ENCODE peak calls at places on chromosomes 16 and 17, in eight cellular contexts. One of them, this sample, is unnamed.

GRCh38 chr17:6530324-6530920 is 25.9 kb downstream of the PITPNM3 start:
- DNase-seq in astrocyte of the spinal cord: no peak
- DNase-seq in cardiac fibroblast: no peak
- DNase-seq in fibroblast of lung: no peak
- DNase-seq in cardiac muscle cell: no peak
- DNase-seq in T1000: no peak
- DNase-seq in left ventricle myocardium inferior: no peak
- DNase-seq in aorta: peak
- DNase-seq in this sample: no peak

GRCh38 chr17:66423436-66423922 is 121.1 kb downstream of the PRKCA start:
- DNase-seq in astrocyte of the spinal cord: peak
- DNase-seq in cardiac fibroblast: no peak
- DNase-seq in fibroblast of lung: peak
- DNase-seq in cardiac muscle cell: no peak
- DNase-seq in T1000: no peak
- DNase-seq in left ventricle myocardium inferior: no peak
- DNase-seq in aorta: no peak
- DNase-seq in this sample: no peak

GRCh38 chr17:50561796-50562195 is 1.3 kb downstream of the CACNA1G start:
- DNase-seq in astrocyte of the spinal cord: no peak
- DNase-seq in cardiac fibroblast: no peak
- DNase-seq in fibroblast of lung: no peak
- DNase-seq in cardiac muscle cell: no peak
- DNase-seq in T1000: no peak
- DNase-seq in left ventricle myocardium inferior: no peak
- DNase-seq in aorta: no peak
- DNase-seq in this sample: no peak

GRCh38 chr17:81094744-81095607 is 60.0 kb downstream of the BAIAP2 start:
- DNase-seq in astrocyte of the spinal cord: peak
- DNase-seq in cardiac fibroblast: peak
- DNase-seq in fibroblast of lung: peak
- DNase-seq in cardiac muscle cell: peak
- DNase-seq in T1000: peak
- DNase-seq in left ventricle myocardium inferior: no peak
- DNase-seq in aorta: peak
- DNase-seq in this sample: peak

GRCh38 chr16:11824362-11824761 is 27.0 kb downstream of the RSL1D1 start:
- DNase-seq in astrocyte of the spinal cord: no peak
- DNase-seq in cardiac fibroblast: no peak
- DNase-seq in fibroblast of lung: no peak
- DNase-seq in cardiac muscle cell: peak
- DNase-seq in T1000: no peak
- DNase-seq in left ventricle myocardium inferior: peak
- DNase-seq in aorta: no peak
- DNase-seq in this sample: no peak

GRCh38 chr17:8326591-8327583 is 12.8 kb upstream of the ODF4 start:
- DNase-seq in astrocyte of the spinal cord: peak
- DNase-seq in cardiac fibroblast: peak
- DNase-seq in fibroblast of lung: peak
- DNase-seq in cardiac muscle cell: peak
- DNase-seq in T1000: no peak
- DNase-seq in left ventricle myocardium inferior: peak
- DNase-seq in aorta: peak
- DNase-seq in this sample: no peak

GRCh38 chr16:21001262-21001661 is 100.7 kb downstream of the LYRM1 start:
- DNase-seq in astrocyte of the spinal cord: no peak
- DNase-seq in cardiac fibroblast: peak
- DNase-seq in fibroblast of lung: peak
- DNase-seq in cardiac muscle cell: peak
- DNase-seq in T1000: no peak
- DNase-seq in left ventricle myocardium inferior: no peak
- DNase-seq in aorta: no peak
- DNase-seq in this sample: no peak

GRCh38 chr17:69764137-69764536 is 310.9 kb upstream of the KCNJ16 start:
- DNase-seq in astrocyte of the spinal cord: no peak
- DNase-seq in cardiac fibroblast: peak
- DNase-seq in fibroblast of lung: no peak
- DNase-seq in cardiac muscle cell: peak
- DNase-seq in T1000: no peak
- DNase-seq in left ventricle myocardium inferior: no peak
- DNase-seq in aorta: no peak
- DNase-seq in this sample: no peak

GRCh38 chr17:42409467-42410351 is 13.3 kb downstream of the CAVIN1 start:
- DNase-seq in astrocyte of the spinal cord: peak
- DNase-seq in cardiac fibroblast: peak
- DNase-seq in fibroblast of lung: peak
- DNase-seq in cardiac muscle cell: peak
- DNase-seq in T1000: peak
- DNase-seq in left ventricle myocardium inferior: peak
- DNase-seq in aorta: peak
- DNase-seq in this sample: peak

GRCh38 chr17:35879748-35880654 is at the start of gene CCL5:
- DNase-seq in astrocyte of the spinal cord: no peak
- DNase-seq in cardiac fibroblast: peak
- DNase-seq in fibroblast of lung: no peak
- DNase-seq in cardiac muscle cell: peak
- DNase-seq in T1000: no peak
- DNase-seq in left ventricle myocardium inferior: no peak
- DNase-seq in aorta: no peak
- DNase-seq in this sample: no peak

GRCh38 chr17:45998987-45999899 is at the start of gene STH:
- DNase-seq in astrocyte of the spinal cord: no peak
- DNase-seq in cardiac fibroblast: no peak
- DNase-seq in fibroblast of lung: no peak
- DNase-seq in cardiac muscle cell: no peak
- DNase-seq in T1000: no peak
- DNase-seq in left ventricle myocardium inferior: no peak
- DNase-seq in aorta: no peak
- DNase-seq in this sample: no peak

GRCh38 chr16:70735141-70735979 is 49.5 kb upstream of the MTSS2 start:
- DNase-seq in astrocyte of the spinal cord: peak
- DNase-seq in cardiac fibroblast: peak
- DNase-seq in fibroblast of lung: peak
- DNase-seq in cardiac muscle cell: peak
- DNase-seq in T1000: no peak
- DNase-seq in left ventricle myocardium inferior: peak
- DNase-seq in aorta: no peak
- DNase-seq in this sample: no peak

GRCh38 chr17:42541041-42541833 is 5.2 kb downstream of the NAGLU start:
- DNase-seq in astrocyte of the spinal cord: no peak
- DNase-seq in cardiac fibroblast: no peak
- DNase-seq in fibroblast of lung: no peak
- DNase-seq in cardiac muscle cell: no peak
- DNase-seq in T1000: no peak
- DNase-seq in left ventricle myocardium inferior: no peak
- DNase-seq in aorta: no peak
- DNase-seq in this sample: no peak

GRCh38 chr17:61487668-61488595 is 35.7 kb downstream of the TBX4 start:
- DNase-seq in astrocyte of the spinal cord: no peak
- DNase-seq in cardiac fibroblast: no peak
- DNase-seq in fibroblast of lung: no peak
- DNase-seq in cardiac muscle cell: no peak
- DNase-seq in T1000: no peak
- DNase-seq in left ventricle myocardium inferior: no peak
- DNase-seq in aorta: peak
- DNase-seq in this sample: no peak

GRCh38 chr17:29096094-29096493 is 53.2 kb downstream of the PIPOX start:
- DNase-seq in astrocyte of the spinal cord: no peak
- DNase-seq in cardiac fibroblast: no peak
- DNase-seq in fibroblast of lung: no peak
- DNase-seq in cardiac muscle cell: no peak
- DNase-seq in T1000: no peak
- DNase-seq in left ventricle myocardium inferior: no peak
- DNase-seq in aorta: no peak
- DNase-seq in this sample: no peak

GRCh38 chr17:79947351-79948031 is 88.2 kb downstream of the TBC1D16 start:
- DNase-seq in astrocyte of the spinal cord: peak
- DNase-seq in cardiac fibroblast: peak
- DNase-seq in fibroblast of lung: peak
- DNase-seq in cardiac muscle cell: peak
- DNase-seq in T1000: no peak
- DNase-seq in left ventricle myocardium inferior: peak
- DNase-seq in aorta: peak
- DNase-seq in this sample: no peak

GRCh38 chr17:49616546-49617205 is 41.0 kb downstream of the NXPH3 start:
- DNase-seq in astrocyte of the spinal cord: peak
- DNase-seq in cardiac fibroblast: peak
- DNase-seq in fibroblast of lung: peak
- DNase-seq in cardiac muscle cell: peak
- DNase-seq in T1000: no peak
- DNase-seq in left ventricle myocardium inferior: peak
- DNase-seq in aorta: peak
- DNase-seq in this sample: no peak

GRCh38 chr16:86791287-86792074 is 213.1 kb downstream of the FOXL1 start:
- DNase-seq in astrocyte of the spinal cord: no peak
- DNase-seq in cardiac fibroblast: no peak
- DNase-seq in fibroblast of lung: no peak
- DNase-seq in cardiac muscle cell: no peak
- DNase-seq in T1000: no peak
- DNase-seq in left ventricle myocardium inferior: no peak
- DNase-seq in aorta: no peak
- DNase-seq in this sample: no peak

GRCh38 chr17:46056800-46057304 is 57.8 kb downstream of the STH start:
- DNase-seq in astrocyte of the spinal cord: peak
- DNase-seq in cardiac fibroblast: peak
- DNase-seq in fibroblast of lung: peak
- DNase-seq in cardiac muscle cell: peak
- DNase-seq in T1000: no peak
- DNase-seq in left ventricle myocardium inferior: no peak
- DNase-seq in aorta: no peak
- DNase-seq in this sample: no peak

GRCh38 chr16:67844441-67844840 is 2.3 kb upstream of the NUTF2 start:
- DNase-seq in astrocyte of the spinal cord: no peak
- DNase-seq in cardiac fibroblast: peak
- DNase-seq in fibroblast of lung: peak
- DNase-seq in cardiac muscle cell: no peak
- DNase-seq in T1000: no peak
- DNase-seq in left ventricle myocardium inferior: no peak
- DNase-seq in aorta: no peak
- DNase-seq in this sample: no peak

GRCh38 chr17:59437766-59438165 is 106.3 kb downstream of the YPEL2 start:
- DNase-seq in astrocyte of the spinal cord: no peak
- DNase-seq in cardiac fibroblast: no peak
- DNase-seq in fibroblast of lung: no peak
- DNase-seq in cardiac muscle cell: no peak
- DNase-seq in T1000: no peak
- DNase-seq in left ventricle myocardium inferior: no peak
- DNase-seq in aorta: no peak
- DNase-seq in this sample: no peak

GRCh38 chr17:43449470-43450202 is 34.1 kb upstream of the DHX8 start:
- DNase-seq in astrocyte of the spinal cord: no peak
- DNase-seq in cardiac fibroblast: peak
- DNase-seq in fibroblast of lung: no peak
- DNase-seq in cardiac muscle cell: no peak
- DNase-seq in T1000: no peak
- DNase-seq in left ventricle myocardium inferior: no peak
- DNase-seq in aorta: no peak
- DNase-seq in this sample: no peak

GRCh38 chr17:42667088-42667951 is 8.2 kb downstream of the TUBG2 start:
- DNase-seq in astrocyte of the spinal cord: peak
- DNase-seq in cardiac fibroblast: peak
- DNase-seq in fibroblast of lung: peak
- DNase-seq in cardiac muscle cell: peak
- DNase-seq in T1000: peak
- DNase-seq in left ventricle myocardium inferior: no peak
- DNase-seq in aorta: no peak
- DNase-seq in this sample: no peak

GRCh38 chr16:54942353-54942943 is 11.8 kb downstream of the IRX5 start:
- DNase-seq in astrocyte of the spinal cord: no peak
- DNase-seq in cardiac fibroblast: no peak
- DNase-seq in fibroblast of lung: no peak
- DNase-seq in cardiac muscle cell: no peak
- DNase-seq in T1000: no peak
- DNase-seq in left ventricle myocardium inferior: no peak
- DNase-seq in aorta: no peak
- DNase-seq in this sample: no peak

GRCh38 chr17:65022751-65023421 is 33.7 kb downstream of the GNA13 start:
- DNase-seq in astrocyte of the spinal cord: peak
- DNase-seq in cardiac fibroblast: peak
- DNase-seq in fibroblast of lung: peak
- DNase-seq in cardiac muscle cell: peak
- DNase-seq in T1000: no peak
- DNase-seq in left ventricle myocardium inferior: no peak
- DNase-seq in aorta: no peak
- DNase-seq in this sample: no peak

GRCh38 chr17:51428668-51429486 is 168.5 kb downstream of the UTP18 start:
- DNase-seq in astrocyte of the spinal cord: no peak
- DNase-seq in cardiac fibroblast: no peak
- DNase-seq in fibroblast of lung: no peak
- DNase-seq in cardiac muscle cell: no peak
- DNase-seq in T1000: no peak
- DNase-seq in left ventricle myocardium inferior: no peak
- DNase-seq in aorta: no peak
- DNase-seq in this sample: no peak

GRCh38 chr17:38628441-38628840 is 22.7 kb upstream of the SRCIN1 start:
- DNase-seq in astrocyte of the spinal cord: no peak
- DNase-seq in cardiac fibroblast: peak
- DNase-seq in fibroblast of lung: no peak
- DNase-seq in cardiac muscle cell: peak
- DNase-seq in T1000: no peak
- DNase-seq in left ventricle myocardium inferior: no peak
- DNase-seq in aorta: peak
- DNase-seq in this sample: no peak

GRCh38 chr17:72705905-72706395 is 386.5 kb downstream of the SLC39A11 start:
- DNase-seq in astrocyte of the spinal cord: no peak
- DNase-seq in cardiac fibroblast: no peak
- DNase-seq in fibroblast of lung: no peak
- DNase-seq in cardiac muscle cell: no peak
- DNase-seq in T1000: no peak
- DNase-seq in left ventricle myocardium inferior: no peak
- DNase-seq in aorta: no peak
- DNase-seq in this sample: no peak

This sample was measured in amygdala.